ENCODE peak calls at places on chromosomes 5 and 9, in six cellular contexts. J, B, N, A, L and D are unnamed samples. For H3K27me3, the result is how much of the 10 kb centered on the place peaks cover.

GRCh38 chr9:29830815-29831214 is 2257.5 kb upstream of the C9orf72 start:
- DNase-seq in A (no peak), J (peak), N (no peak), L (peak), B (peak), D (peak)

GRCh38 chr9:83582026-83582425 is 40.9 kb upstream of the IDNK start:
- DNase-seq in B (no peak), A (no peak), J (no peak), N (no peak), L (peak), D (no peak)

GRCh38 chr5:156295434-156295833 is 31.5 kb upstream of the SGCD start:
- DNase-seq in A (no peak), B (no peak), N (no peak), L (no peak), J (no peak), D (no peak)

GRCh38 chr9:104969116-104969515 is 41.2 kb upstream of the ABCA1 start:
- DNase-seq in L (no peak), N (no peak), A (no peak), B (peak), J (no peak), D (no peak)

GRCh38 chr9:112881366-112881765 is 9.3 kb downstream of the SLC46A2 start:
- DNase-seq in L (peak), N (no peak), J (no peak), B (no peak), A (no peak), D (no peak)

GRCh38 chr9:83623634-83623991 is 670 bp downstream of the IDNK start:
- DNase-seq in J (no peak), A (no peak), L (no peak), B (no peak), N (no peak), D (no peak)

GRCh38 chr5:40550481-40550880 is 129.2 kb upstream of the PTGER4 start:
- DNase-seq in J (no peak), N (no peak), A (no peak), L (no peak), B (no peak), D (no peak)

GRCh38 chr5:90529939-90530677 is 724 bp upstream of the LYSMD3 start:
- DNase-seq in L (peak), N (peak), B (peak), J (peak), A (peak), D (no peak)

GRCh38 chr5:137566118-137566541 is 67.0 kb upstream of the SPOCK1 start:
- DNase-seq in N (no peak), A (no peak), J (no peak), B (no peak), L (no peak), D (peak)

GRCh38 chr5:82421119-82421518 is 143.0 kb upstream of the RPS23 start:
- DNase-seq in B (no peak), A (no peak), J (peak), N (no peak), L (peak), D (peak)

GRCh38 chr5:111159845-111160244 is 64.3 kb upstream of the CAMK4 start:
- DNase-seq in A (no peak), J (no peak), N (no peak), B (peak), L (no peak), D (no peak)

GRCh38 chr5:441996-442334 is 1.0 kb upstream of the EXOC3 start:
- DNase-seq in B (no peak), A (no peak), N (no peak), J (no peak), L (no peak), D (no peak)

GRCh38 chr5:179416906-179417470 is 71.7 kb upstream of the ADAMTS2 start:
- DNase-seq in N (peak), J (no peak), L (no peak), B (no peak), A (no peak), D (no peak)

GRCh38 chr5:124599048-124599973 is 147.1 kb downstream of the ZNF608 start:
- DNase-seq in A (no peak), J (no peak), B (no peak), N (peak), L (peak), D (peak)

GRCh38 chr5:1725641-1726468 is 73.8 kb downstream of the MRPL36 start:
- DNase-seq in J (no peak), B (peak), L (no peak), A (no peak), N (peak), D (no peak)

GRCh38 chr9:83154087-83154736 is 91.3 kb upstream of the RASEF start:
- DNase-seq in J (no peak), L (peak), N (no peak), A (no peak), B (no peak), D (peak)

GRCh38 chr9:76530458-76531100 is 71.6 kb downstream of the GCNT1 start:
- DNase-seq in A (no peak), J (no peak), L (no peak), N (no peak), B (no peak), D (no peak)

GRCh38 chr5:180804129-180804601 is 1.6 kb upstream of the MGAT1 start:
- DNase-seq in B (no peak), N (peak), L (no peak), A (no peak), J (no peak), D (no peak)

GRCh38 chr5:138901716-138902115 is 26.6 kb upstream of the LRRTM2 start:
- DNase-seq in J (no peak), A (no peak), B (no peak), N (no peak), L (no peak), D (no peak)

GRCh38 chr5:172990776-172991175 is 7.2 kb downstream of the ATP6V0E1 start:
- DNase-seq in N (no peak), A (no peak), L (no peak), B (no peak), J (no peak), D (no peak)

GRCh38 chr5:172983542-172984243 is at the start of gene ATP6V0E1:
- DNase-seq in B (peak), J (peak), A (peak), L (peak), N (peak), D (peak)

GRCh38 chr5:172984244-172984953 is 828 bp downstream of the ATP6V0E1 start:
- DNase-seq in J (peak), L (peak), B (peak), N (peak), A (peak), D (peak)

GRCh38 chr5:172981931-172982330 is 1.6 kb upstream of the ATP6V0E1 start:
- DNase-seq in J (no peak), L (no peak), N (no peak), A (no peak), B (no peak), D (no peak)

GRCh38 chr5:172985596-172985995 is 2.0 kb downstream of the ATP6V0E1 start:
- DNase-seq in N (no peak), B (no peak), A (no peak), L (no peak), J (no peak), D (no peak)
- H3K4me3 ChIP-seq in N (no peak), B (no peak), A (peak), L (peak), J (no peak), D (no peak)

GRCh38 chr5:77310494-77311216 is 100.2 kb downstream of the PDE8B start:
- DNase-seq in B (no peak), L (no peak), N (no peak), A (no peak), J (no peak), D (no peak)
- TF ChIP-seq CTCF in B (no peak), L (no peak), N (no peak), A (no peak), J (no peak), D (no peak)

GRCh38 chr5:150172563-150172962 is 6.0 kb downstream of the CDX1 start:
- DNase-seq in L (no peak), A (no peak), J (no peak), N (no peak), B (no peak), D (no peak)
- H3K27me3 ChIP-seq in L (under half), A (under half), J (under half), N (under half), B (under half), D (under half)

GRCh38 chr5:71457106-71457505 is 1.7 kb downstream of the BDP1 start:
- DNase-seq in A (no peak), J (no peak), B (no peak), N (no peak), L (no peak), D (no peak)
- H3K4me3 ChIP-seq in A (peak), J (peak), B (peak), N (no peak), L (peak), D (peak)

GRCh38 chr5:135255461-135256178 is 143.4 kb downstream of the MACROH2A1 start:
- DNase-seq in L (no peak), B (no peak), N (no peak), J (no peak), A (no peak), D (no peak)
- TF ChIP-seq CTCF in L (no peak), B (peak), N (no peak), J (no peak), A (no peak), D (no peak)

GRCh38 chr5:135491552-135492318 is 39.6 kb upstream of the TIFAB start:
- DNase-seq in N (no peak), B (peak), L (peak), J (no peak), A (no peak), D (no peak)

GRCh38 chr5:135492319-135492626 is 40.1 kb upstream of the TIFAB start:
- DNase-seq in J (no peak), A (no peak), N (no peak), B (no peak), L (peak), D (no peak)

GRCh38 chr5:135489466-135490244 is 37.5 kb upstream of the TIFAB start:
- DNase-seq in N (no peak), A (no peak), L (no peak), J (no peak), B (peak), D (no peak)

GRCh38 chr5:135490245-135491037 is 38.3 kb upstream of the TIFAB start:
- DNase-seq in N (no peak), A (no peak), B (peak), L (no peak), J (no peak), D (no peak)

GRCh38 chr5:135491038-135491551 is 38.9 kb upstream of the TIFAB start:
- DNase-seq in N (no peak), B (peak), A (no peak), J (no peak), L (no peak), D (no peak)
- H3K27me3 ChIP-seq in N (under half), B (half or more), A (under half), J (under half), L (under half), D (under half)

GRCh38 chr5:55897905-55898304 is 46.7 kb downstream of the IL31RA start:
- DNase-seq in J (no peak), B (no peak), L (peak), A (no peak), N (no peak), D (no peak)
- H3K4me3 ChIP-seq in J (no peak), B (no peak), L (no peak), A (peak), N (no peak), D (no peak)

DNA sequence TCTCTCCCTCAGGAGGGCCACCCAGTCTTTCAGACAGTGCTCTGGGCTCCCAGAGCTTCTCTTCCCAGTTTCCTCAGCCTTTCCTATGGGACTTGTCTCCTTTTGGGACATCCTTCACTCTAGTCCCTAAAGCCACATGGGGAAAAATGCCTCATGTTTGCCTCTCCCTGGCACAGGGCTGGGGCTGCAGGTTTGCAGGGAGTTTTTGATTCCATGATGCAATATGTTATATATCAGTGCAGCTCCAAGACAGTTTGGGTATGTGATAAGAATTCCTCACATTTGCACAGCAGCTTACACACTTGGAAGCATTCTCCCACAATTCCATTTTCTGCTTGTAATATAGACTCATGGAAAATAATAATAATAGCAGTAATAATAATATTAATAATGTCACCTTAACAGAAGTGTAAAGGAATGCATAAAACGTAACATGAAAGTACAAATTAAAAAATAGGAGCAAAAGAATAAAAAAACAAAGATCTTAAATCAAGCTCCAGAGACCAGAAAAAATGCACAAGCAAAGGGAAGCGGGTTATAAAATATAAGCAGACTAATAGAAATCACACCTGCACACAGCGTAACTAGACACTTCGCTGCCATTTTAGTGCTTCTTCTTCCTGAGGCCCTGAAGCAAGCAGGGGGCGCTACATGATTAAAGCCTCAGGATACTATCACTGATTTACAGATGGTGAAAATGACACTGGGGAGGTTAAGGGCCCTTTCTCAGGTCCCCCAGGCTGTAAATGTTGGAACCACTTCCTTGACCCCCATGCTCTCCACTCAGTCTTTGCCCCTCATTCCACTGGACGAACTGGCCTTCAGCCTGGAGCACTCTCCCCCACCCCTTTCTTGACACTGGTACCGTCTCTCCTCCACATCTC is 70.0 kb upstream of the IL17B start:
- DNase-seq in A (no peak), N (peak), J (no peak), L (no peak), B (peak), D (no peak)
- TF ChIP-seq CTCF in A (no peak), N (peak), J (peak), L (peak), B (peak), D (peak)

DNA sequence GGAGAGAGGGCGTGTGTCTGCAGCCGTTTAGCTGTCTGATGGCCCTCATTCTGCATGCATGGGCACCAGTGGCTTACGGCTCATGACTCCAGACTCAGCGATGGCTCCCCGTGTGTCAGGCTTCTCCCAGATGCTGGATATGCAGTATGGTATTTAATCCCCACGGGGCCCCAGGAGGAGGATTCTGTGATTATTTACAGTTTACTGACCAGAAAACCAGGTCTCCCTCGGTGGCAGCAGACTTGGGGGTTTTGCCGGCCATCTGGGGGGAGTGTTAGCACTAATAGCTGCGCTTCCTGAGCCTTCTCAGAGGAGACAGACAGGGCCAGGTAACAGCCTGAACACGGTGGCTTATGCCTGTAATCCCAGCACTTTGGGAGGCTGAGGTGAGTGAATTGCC is 4.3 kb downstream of the PRDM12 start:
- DNase-seq in B (no peak), L (no peak), N (no peak), A (no peak), J (no peak), D (no peak)
- H3K27me3 ChIP-seq in B (half or more), L (under half), N (under half), A (under half), J (under half), D (half or more)

GRCh38 chr9:21558079-21558478 is 76.0 kb upstream of the IFNE start:
- DNase-seq in J (no peak), N (no peak), B (no peak), A (no peak), L (no peak), D (no peak)

GRCh38 chr9:21559402-21560280 is 77.5 kb upstream of the IFNE start:
- DNase-seq in N (peak), A (no peak), J (no peak), B (peak), L (peak), D (no peak)

GRCh38 chr9:21560281-21560745 is 78.2 kb upstream of the IFNE start:
- DNase-seq in B (peak), J (no peak), A (no peak), N (no peak), L (no peak), D (no peak)

GRCh38 chr9:21557428-21557768 is 75.3 kb upstream of the IFNE start:
- DNase-seq in N (no peak), A (no peak), B (no peak), J (no peak), L (no peak), D (no peak)

GRCh38 chr9:21558627-21559401 is 76.7 kb upstream of the IFNE start:
- DNase-seq in A (no peak), J (no peak), B (peak), N (no peak), L (peak), D (no peak)
- H3K4me3 ChIP-seq in A (peak), J (peak), B (peak), N (peak), L (peak), D (peak)